ENCODE peak calls at places on chromosome 3, in nine cellular contexts. K is PC-3, H is GM20000, A is MCF 10A, L is astrocyte of the spinal cord, C is LNCaP clone FGC, J is AG09309, F is GM23338, Z is SK-N-SH. V is an unnamed sample.
A peak's percentile ranks its signal among the peaks of the same experiment; 100 is the strongest.

GRCh38 chr3:32307591-32307990 is 69.1 kb downstream of the CMTM8 start:
- DNase-seq in K (no peak), H (no peak), A (peak; percentile 33), L (no peak), C (no peak), J (no peak), F (no peak), Z (no peak), V (no peak)

GRCh38 chr3:104805508-104805907 is 561.2 kb upstream of the ALCAM start:
- DNase-seq in K (no peak), H (no peak), A (no peak), L (no peak), C (no peak), J (no peak), F (no peak), Z (peak; percentile 53), V (no peak)

GRCh38 chr3:105877625-105877913 is 8.8 kb upstream of the CBLB start:
- DNase-seq in K (no peak), H (no peak), A (no peak), L (no peak), C (no peak), J (no peak), F (no peak), Z (no peak), V (no peak)

GRCh38 chr3:154089416-154090115 is 31.6 kb upstream of the ARHGEF26 start:
- DNase-seq in K (peak; percentile 97), H (no peak), A (no peak), L (no peak), C (peak; percentile 95), J (no peak), F (no peak), Z (peak; percentile 44), V (no peak)

GRCh38 chr3:66938338-66938963 is 59.7 kb upstream of the KBTBD8 start:
- DNase-seq in K (peak; percentile 55), H (peak; percentile 32), A (peak; percentile 69), L (peak; percentile 64), C (peak; percentile 27), J (peak; percentile 28), F (peak; percentile 90), Z (peak; percentile 36), V (peak; percentile 29)

GRCh38 chr3:179565496-179565895 is 2.8 kb downstream of the ACTL6A start:
- DNase-seq in K (peak; percentile 36), H (peak; percentile 40), A (no peak), L (no peak), C (no peak), J (no peak), F (no peak), Z (no peak), V (peak; percentile 29)

GRCh38 chr3:3476669-3477068 is 297.2 kb upstream of the CRBN start:
- DNase-seq in K (no peak), H (no peak), A (no peak), L (no peak), C (no peak), J (no peak), F (no peak), Z (no peak), V (no peak)

GRCh38 chr3:8658326-8659212 is 14.0 kb upstream of the SSUH2 start:
- DNase-seq in K (peak; percentile 75), H (peak; percentile 45), A (peak; percentile 76), L (peak; percentile 89), C (no peak), J (no peak), F (no peak), Z (peak; percentile 67), V (peak; percentile 57)

GRCh38 chr3:45023675-45024074 is 2.4 kb upstream of the CLEC3B start:
- DNase-seq in K (no peak), H (no peak), A (no peak), L (no peak), C (no peak), J (no peak), F (no peak), Z (no peak), V (no peak)

GRCh38 chr3:137460944-137461343 is 303.2 kb upstream of the SOX14 start:
- DNase-seq in K (no peak), H (no peak), A (no peak), L (no peak), C (peak; percentile 8), J (no peak), F (no peak), Z (no peak), V (no peak)

GRCh38 chr3:51311055-51311454 is 74.0 kb upstream of the MANF start:
- DNase-seq in K (peak; percentile 50), H (peak; percentile 50), A (peak; percentile 47), L (peak; percentile 45), C (no peak), J (no peak), F (peak; percentile 62), Z (peak; percentile 32), V (peak; percentile 31)

GRCh38 chr3:122908251-122908650 is 113.4 kb downstream of the SLC49A4 start:
- DNase-seq in K (no peak), H (no peak), A (no peak), L (no peak), C (no peak), J (no peak), F (no peak), Z (no peak), V (no peak)

GRCh38 chr3:58521002-58521670 is 15.9 kb downstream of the ACOX2 start:
- DNase-seq in K (no peak), H (no peak), A (no peak), L (no peak), C (no peak), J (no peak), F (no peak), Z (no peak), V (peak; percentile 39)

GRCh38 chr3:58092516-58092915 is 84.3 kb downstream of the FLNB start:
- DNase-seq in K (no peak), H (no peak), A (peak; percentile 51), L (no peak), C (no peak), J (no peak), F (no peak), Z (no peak), V (no peak)

GRCh38 chr3:136898549-136898948 is 36.5 kb downstream of the NCK1 start:
- DNase-seq in K (no peak), H (no peak), A (no peak), L (no peak), C (peak; percentile 28), J (no peak), F (no peak), Z (no peak), V (no peak)

GRCh38 chr3:37590328-37591079 is 271.2 kb upstream of the CTDSPL start:
- DNase-seq in K (no peak), H (no peak), A (peak; percentile 9), L (no peak), C (no peak), J (no peak), F (no peak), Z (no peak), V (no peak)

GRCh38 chr3:170410428-170411029 is 8.1 kb upstream of the CLDN11 start:
- DNase-seq in K (peak; percentile 64), H (no peak), A (peak; percentile 40), L (peak; percentile 42), C (peak; percentile 4), J (peak; percentile 7), F (peak; percentile 39), Z (no peak), V (peak; percentile 41)

GRCh38 chr3:127831723-127832172 is 9.4 kb upstream of the MGLL start:
- DNase-seq in K (peak; percentile 57), H (peak; percentile 47), A (peak; percentile 65), L (no peak), C (peak; percentile 15), J (no peak), F (peak; percentile 77), Z (peak; percentile 67), V (no peak)

GRCh38 chr3:98325055-98325454 is 28.6 kb upstream of the OR5K4 start:
- DNase-seq in K (peak; percentile 17), H (no peak), A (no peak), L (no peak), C (peak; percentile 70), J (no peak), F (peak; percentile 94), Z (no peak), V (no peak)
- TF ChIP-seq CTCF in K (no peak), H (no peak), A (no peak), L (no peak), C (peak; percentile 22), J (no peak), F (no peak), Z (no peak), V (no peak)

DNA sequence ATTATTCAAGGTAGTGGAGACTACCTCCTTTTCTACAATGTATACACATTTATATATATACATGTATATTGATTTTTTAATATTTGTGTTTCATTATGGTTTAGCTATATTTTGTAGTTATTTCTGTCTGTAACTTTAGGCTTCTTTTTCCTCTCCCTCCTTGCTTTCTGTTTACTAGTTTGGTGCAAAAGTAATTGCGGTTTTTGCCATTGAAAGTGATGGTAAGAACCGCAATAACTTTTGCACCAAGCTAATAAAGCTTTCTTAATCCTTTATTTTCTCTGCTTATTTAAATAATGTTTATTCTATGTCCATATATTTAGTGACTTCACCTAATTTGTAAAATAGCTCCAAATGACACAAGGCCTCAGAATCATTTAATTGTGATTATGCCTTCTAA is 195.3 kb upstream of the PLSCR5 start:
- DNase-seq in K (no peak), H (no peak), A (no peak), L (peak; percentile 27), C (no peak), J (no peak), F (no peak), Z (no peak), V (no peak)
- TF ChIP-seq CTCF in K (no peak), H (no peak), A (no peak), L (no peak), C (no peak), J (no peak), F (no peak), Z (no peak), V (no peak)

GRCh38 chr3:46375214-46375613 is 4.5 kb downstream of the CCR5 start:
- DNase-seq in K (no peak), H (no peak), A (no peak), L (no peak), C (no peak), J (no peak), F (no peak), Z (no peak), V (no peak)

GRCh38 chr3:46370784-46371183 is at the start of gene CCR5:
- DNase-seq in K (peak; percentile 35), H (no peak), A (no peak), L (no peak), C (no peak), J (no peak), F (no peak), Z (no peak), V (no peak)

GRCh38 chr3:46374755-46375154 is 4.0 kb downstream of the CCR5 start:
- DNase-seq in K (no peak), H (no peak), A (no peak), L (no peak), C (no peak), J (no peak), F (no peak), Z (no peak), V (no peak)

GRCh38 chr3:46371802-46372340 is 1.1 kb downstream of the CCR5 start:
- DNase-seq in K (peak; percentile 46), H (no peak), A (no peak), L (no peak), C (no peak), J (no peak), F (no peak), Z (no peak), V (no peak)

GRCh38 chr3:46372492-46373359 is 2.0 kb downstream of the CCR5 start:
- DNase-seq in K (peak; percentile 73), H (peak; percentile 34), A (peak; percentile 55), L (peak; percentile 8), C (no peak), J (peak; percentile 5), F (peak; percentile 52), Z (no peak), V (no peak)
- TF ChIP-seq CTCF in K (peak; percentile 86), H (peak; percentile 71), A (peak; percentile 62), L (peak; percentile 67), C (peak; percentile 84), J (peak; percentile 69), F (peak; percentile 67), Z (no peak), V (peak; percentile 64)

GRCh38 chr3:15305366-15305844 is 27.0 kb downstream of the SH3BP5 start:
- DNase-seq in K (peak; percentile 61), H (no peak), A (no peak), L (no peak), C (no peak), J (no peak), F (peak; percentile 55), Z (peak; percentile 48), V (no peak)
- TF ChIP-seq CTCF in K (peak; percentile 57), H (no peak), A (peak; percentile 31), L (peak; percentile 44), C (no peak), J (peak; percentile 30), F (peak; percentile 53), Z (peak; percentile 42), V (no peak)

V was measured in GM10248.